ENCODE peak calls at places on chromosomes 11 and 22, in five cellular contexts. Q, N, Y, E and V are unnamed samples.

GRCh38 chr22:38148252-38148651 is 33.4 kb downstream of the PLA2G6 start:
- DNase-seq in Q (no peak), N (no peak), Y (no peak), E (peak; percentile 39), V (no peak)

GRCh38 chr11:70371241-70371640 is 27.1 kb upstream of the CTTN start:
- DNase-seq in Q (no peak), N (no peak), Y (no peak), E (no peak), V (no peak)

GRCh38 chr11:7413961-7414728 is 71.2 kb upstream of the OLFML1 start:
- DNase-seq in Q (no peak), N (peak; percentile 18), Y (no peak), E (no peak), V (no peak)

GRCh38 chr11:132464939-132465338 is 1067.4 kb downstream of the OPCML start:
- DNase-seq in Q (no peak), N (no peak), Y (no peak), E (no peak), V (no peak)

GRCh38 chr11:86155210-86155844 is 86.4 kb upstream of the PICALM start:
- DNase-seq in Q (no peak), N (no peak), Y (no peak), E (no peak), V (no peak)

GRCh38 chr11:74004694-74005615 is 3.9 kb downstream of the UCP3 start:
- DNase-seq in Q (no peak), N (no peak), Y (no peak), E (no peak), V (peak; percentile 8)

GRCh38 chr22:35313311-35314121 is 13.8 kb downstream of the TOM1 start:
- DNase-seq in Q (peak; percentile 31), N (peak; percentile 42), Y (no peak), E (peak; percentile 97), V (no peak)

GRCh38 chr11:74749965-74750296 is 1.3 kb downstream of the RNF169 start:
- DNase-seq in Q (no peak), N (no peak), Y (no peak), E (no peak), V (no peak)

GRCh38 chr11:130817608-130817944 is 98.7 kb downstream of the SNX19 start:
- DNase-seq in Q (no peak), N (no peak), Y (no peak), E (peak; percentile 62), V (no peak)

GRCh38 chr22:39932166-39932565 is 28.0 kb upstream of the TMA7B start:
- DNase-seq in Q (no peak), N (no peak), Y (no peak), E (no peak), V (no peak)

GRCh38 chr22:46742576-46743221 is 4.6 kb upstream of the CERK start:
- DNase-seq in Q (no peak), N (no peak), Y (no peak), E (no peak), V (no peak)

GRCh38 chr11:124276081-124276480 is 19.9 kb downstream of the OR8G5 start:
- DNase-seq in Q (no peak), N (no peak), Y (no peak), E (peak; percentile 82), V (no peak)

GRCh38 chr11:29773656-29774264 is 243.1 kb downstream of the KCNA4 start:
- DNase-seq in Q (no peak), N (no peak), Y (no peak), E (peak; percentile 82), V (no peak)

GRCh38 chr11:10770626-10771254 is 19.7 kb downstream of the CTR9 start:
- DNase-seq in Q (no peak), N (peak; percentile 12), Y (peak; percentile 39), E (peak; percentile 66), V (no peak)

GRCh38 chr11:63866211-63866610 is 27.3 kb downstream of the MARK2 start:
- DNase-seq in Q (peak; percentile 71), N (no peak), Y (no peak), E (peak; percentile 51), V (no peak)

GRCh38 chr11:125941606-125942275 is 4.1 kb upstream of the VSIG10L2 start:
- DNase-seq in Q (no peak), N (no peak), Y (peak; percentile 50), E (peak; percentile 27), V (no peak)

GRCh38 chr11:16242806-16243205 is 113.5 kb downstream of the SOX6 start:
- DNase-seq in Q (no peak), N (no peak), Y (no peak), E (no peak), V (no peak)

GRCh38 chr11:31690041-31690440 is 121.1 kb downstream of the PAX6 start:
- DNase-seq in Q (no peak), N (no peak), Y (no peak), E (peak; percentile 72), V (no peak)

GRCh38 chr11:46675288-46675851 is 25.0 kb downstream of the ARHGAP1 start:
- DNase-seq in Q (peak; percentile 55), N (peak; percentile 63), Y (no peak), E (peak; percentile 76), V (peak; percentile 66)

GRCh38 chr11:23364076-23364475 is 503.8 kb upstream of the CCDC179 start:
- DNase-seq in Q (no peak), N (no peak), Y (no peak), E (no peak), V (no peak)

GRCh38 chr11:128784059-128784804 is 82.9 kb downstream of the KCNJ1 start:
- DNase-seq in Q (no peak), N (no peak), Y (no peak), E (no peak), V (no peak)

GRCh38 chr11:87359401-87359800 is 321.7 kb downstream of the TMEM135 start:
- DNase-seq in Q (no peak), N (no peak), Y (no peak), E (no peak), V (no peak)

GRCh38 chr11:124801014-124801413 is 808 bp upstream of the MSANTD2 start:
- DNase-seq in Q (no peak), N (no peak), Y (no peak), E (peak; percentile 65), V (no peak)

GRCh38 chr11:113859665-113860064 is 15.7 kb downstream of the USP28 start:
- DNase-seq in Q (no peak), N (no peak), Y (no peak), E (no peak), V (no peak)

DNA sequence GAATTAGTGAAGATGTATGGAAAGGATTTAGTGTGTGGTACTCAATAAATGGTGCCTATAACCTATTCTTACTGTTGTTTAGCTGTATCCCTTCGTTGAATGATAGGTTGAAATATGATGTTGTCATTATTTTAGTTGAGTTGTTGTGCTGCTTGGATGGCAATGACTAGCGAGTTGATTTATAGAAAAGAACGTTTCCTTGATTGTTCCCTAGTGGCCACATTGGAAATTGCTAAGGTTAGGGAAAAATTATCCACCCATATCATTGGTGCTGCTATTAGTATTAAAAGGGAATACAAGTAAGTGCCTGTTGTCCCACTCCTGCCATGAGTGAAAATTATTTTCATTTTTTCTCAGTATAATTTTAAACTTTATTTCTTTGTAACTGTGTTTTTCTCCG is 14.5 kb downstream of the EMSY start:
- DNase-seq in Q (no peak), N (no peak), Y (no peak), E (peak; percentile 14), V (no peak)
- TF ChIP-seq CTCF in Q (no peak), N (peak; percentile 15), Y (peak; percentile 63), E (peak; percentile 51), V (peak; percentile 39)

GRCh38 chr11:33258631-33259184 is 1.5 kb downstream of the HIPK3 start:
- DNase-seq in Q (no peak), N (no peak), Y (peak; percentile 3), E (peak; percentile 71), V (no peak)

GRCh38 chr11:33257897-33258630 is 883 bp downstream of the HIPK3 start:
- DNase-seq in Q (peak; percentile 91), N (peak; percentile 84), Y (peak; percentile 69), E (peak; percentile 92), V (peak; percentile 78)

GRCh38 chr11:33256031-33256807 is 962 bp upstream of the HIPK3 start:
- DNase-seq in Q (no peak), N (no peak), Y (no peak), E (no peak), V (no peak)

GRCh38 chr11:33256808-33257159 is 397 bp upstream of the HIPK3 start:
- DNase-seq in Q (no peak), N (no peak), Y (no peak), E (no peak), V (no peak)

GRCh38 chr11:33257160-33257896 is at the start of gene HIPK3:
- DNase-seq in Q (peak; percentile 89), N (peak; percentile 54), Y (peak; percentile 73), E (peak; percentile 72), V (peak; percentile 76)
- TF ChIP-seq CTCF in Q (no peak), N (no peak), Y (peak; percentile 45), E (no peak), V (peak; percentile 23)

DNA sequence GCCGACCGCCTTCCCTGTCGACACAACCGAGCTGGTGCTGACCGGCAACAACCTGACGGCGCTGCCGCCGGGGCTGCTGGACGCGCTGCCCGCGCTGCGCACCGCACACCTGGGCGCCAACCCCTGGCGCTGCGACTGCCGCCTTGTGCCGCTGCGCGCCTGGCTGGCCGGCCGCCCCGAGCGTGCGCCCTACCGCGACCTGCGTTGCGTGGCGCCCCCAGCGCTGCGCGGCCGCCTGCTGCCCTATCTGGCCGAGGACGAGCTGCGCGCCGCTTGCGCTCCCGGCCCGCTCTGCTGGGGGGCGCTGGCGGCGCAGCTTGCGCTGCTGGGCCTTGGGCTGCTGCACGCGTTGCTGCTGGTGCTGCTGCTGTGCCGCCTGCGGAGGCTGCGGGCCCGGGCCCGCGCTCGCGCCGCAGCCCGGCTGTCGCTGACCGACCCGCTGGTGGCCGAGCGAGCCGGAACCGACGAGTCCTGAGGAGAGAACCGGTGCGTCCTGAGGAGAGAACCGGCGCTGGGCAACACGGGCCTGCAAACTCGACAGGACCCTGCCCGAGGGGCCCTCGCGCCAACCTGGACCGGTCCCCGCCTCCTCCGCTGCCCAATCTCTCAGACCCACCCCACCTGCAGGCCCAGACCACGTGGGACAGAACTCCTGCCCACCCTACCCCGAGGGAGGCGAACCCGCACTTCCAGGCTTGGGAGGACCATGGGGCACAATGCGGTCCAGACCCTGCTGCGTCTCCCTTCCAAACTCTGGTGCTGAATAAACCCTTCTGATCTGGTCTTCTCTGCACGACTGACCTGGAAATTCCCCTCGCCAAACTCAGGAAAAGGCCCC is 870 bp downstream of the GP1BB start:
- DNase-seq in Q (no peak), N (no peak), Y (peak; percentile 59), E (no peak), V (no peak)
- TF ChIP-seq CTCF in Q (no peak), N (no peak), Y (peak; percentile 47), E (no peak), V (peak; percentile 17)

DNA sequence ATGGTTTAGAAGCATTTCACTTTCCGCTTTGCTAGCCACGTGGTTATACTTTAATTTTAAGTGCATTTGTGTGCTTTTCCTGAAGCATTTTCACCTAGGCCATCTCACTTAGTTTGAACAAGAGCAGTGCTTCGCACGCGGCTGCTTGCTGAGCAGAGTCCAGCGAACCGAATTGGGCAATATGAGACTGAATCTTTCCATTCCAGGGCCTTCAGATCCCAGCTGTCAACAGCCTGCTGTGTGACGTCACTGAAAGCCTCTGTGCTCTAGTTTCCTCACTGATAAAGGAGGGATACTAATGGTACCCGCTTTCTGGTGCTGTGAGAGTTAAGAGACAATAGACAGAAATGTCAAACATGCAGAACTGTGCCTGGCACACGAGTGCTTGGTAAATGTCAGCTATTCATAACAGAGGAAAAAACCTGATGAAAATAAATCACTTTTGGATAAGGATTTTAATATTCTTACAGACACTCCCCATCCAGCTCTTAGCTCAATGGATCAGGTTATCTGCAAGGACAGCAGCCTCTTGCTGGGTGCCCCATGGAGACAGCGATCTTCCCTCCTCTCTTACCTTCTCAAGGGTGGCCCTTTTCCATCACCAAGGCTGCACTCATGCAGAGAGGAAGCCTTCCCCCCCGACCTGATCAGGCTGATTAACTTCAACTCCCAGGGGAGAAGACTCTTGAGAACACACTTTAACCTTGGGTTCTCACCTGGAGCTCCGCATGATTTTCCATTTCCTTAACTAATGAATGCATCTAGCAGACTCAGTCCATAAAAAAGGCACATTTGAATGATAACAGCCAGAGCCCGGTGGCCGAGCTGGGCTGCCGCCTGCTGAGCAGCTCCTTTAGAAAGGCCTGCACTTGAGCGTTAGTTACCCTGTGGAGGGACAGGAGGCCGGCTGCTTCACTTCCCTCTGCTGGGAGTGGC is 3.5 kb upstream of the GLB1L3 start:
- DNase-seq in Q (no peak), N (no peak), Y (no peak), E (peak; percentile 24), V (no peak)
- TF ChIP-seq CTCF in Q (no peak), N (no peak), Y (no peak), E (no peak), V (no peak)